ENCODE peak calls at places on chromosomes 7 and 10, in five cellular contexts. One of them, this sample, is unnamed.

GRCh38 chr7:134364619-134365037 is 47.9 kb upstream of the SLC35B4 start:
- DNase-seq in stomach: peak
- DNase-seq in CD8-positive, alpha-beta memory T cell: no peak
- DNase-seq in upper lobe of right lung: no peak
- DNase-seq in activated CD4-positive, alpha-beta T cell treated with anti-CD3 and anti-CD28 coated beads, Interleukin-2, amount 50 U/mL, for 48 hours: no peak
- DNase-seq in this sample: no peak

GRCh38 chr7:36985866-36986402 is 261.6 kb upstream of the AOAH start:
- DNase-seq in upper lobe of right lung: no peak
- DNase-seq in activated CD4-positive, alpha-beta T cell treated with anti-CD3 and anti-CD28 coated beads, Interleukin-2, amount 50 U/mL, for 48 hours: no peak
- DNase-seq in stomach: no peak
- DNase-seq in CD8-positive, alpha-beta memory T cell: no peak
- DNase-seq in this sample: no peak

GRCh38 chr7:148650232-148650858 is 48.4 kb upstream of the CUL1 start:
- DNase-seq in stomach: no peak
- DNase-seq in activated CD4-positive, alpha-beta T cell treated with anti-CD3 and anti-CD28 coated beads, Interleukin-2, amount 50 U/mL, for 48 hours: no peak
- DNase-seq in CD8-positive, alpha-beta memory T cell: no peak
- DNase-seq in upper lobe of right lung: no peak
- DNase-seq in this sample: no peak

GRCh38 chr7:75660566-75661215 is 78.0 kb downstream of the HIP1 start:
- DNase-seq in stomach: no peak
- DNase-seq in activated CD4-positive, alpha-beta T cell treated with anti-CD3 and anti-CD28 coated beads, Interleukin-2, amount 50 U/mL, for 48 hours: no peak
- DNase-seq in upper lobe of right lung: no peak
- DNase-seq in CD8-positive, alpha-beta memory T cell: no peak
- DNase-seq in this sample: no peak

GRCh38 chr10:88879754-88880286 is at the start of gene STAMBPL1:
- DNase-seq in stomach: peak
- DNase-seq in CD8-positive, alpha-beta memory T cell: peak
- DNase-seq in upper lobe of right lung: no peak
- DNase-seq in activated CD4-positive, alpha-beta T cell treated with anti-CD3 and anti-CD28 coated beads, Interleukin-2, amount 50 U/mL, for 48 hours: peak
- DNase-seq in this sample: peak

GRCh38 chr7:136919820-136920219 is 51.4 kb downstream of the CHRM2 start:
- DNase-seq in stomach: no peak
- DNase-seq in activated CD4-positive, alpha-beta T cell treated with anti-CD3 and anti-CD28 coated beads, Interleukin-2, amount 50 U/mL, for 48 hours: no peak
- DNase-seq in upper lobe of right lung: no peak
- DNase-seq in CD8-positive, alpha-beta memory T cell: no peak
- DNase-seq in this sample: no peak

GRCh38 chr10:30172663-30173062 is 113.3 kb upstream of the JCAD start:
- DNase-seq in stomach: no peak
- DNase-seq in activated CD4-positive, alpha-beta T cell treated with anti-CD3 and anti-CD28 coated beads, Interleukin-2, amount 50 U/mL, for 48 hours: no peak
- DNase-seq in CD8-positive, alpha-beta memory T cell: no peak
- DNase-seq in upper lobe of right lung: no peak
- DNase-seq in this sample: no peak

GRCh38 chr10:122181055-122181732 is 89.9 kb upstream of the BTBD16 start:
- DNase-seq in stomach: no peak
- DNase-seq in activated CD4-positive, alpha-beta T cell treated with anti-CD3 and anti-CD28 coated beads, Interleukin-2, amount 50 U/mL, for 48 hours: no peak
- DNase-seq in CD8-positive, alpha-beta memory T cell: no peak
- DNase-seq in upper lobe of right lung: no peak
- DNase-seq in this sample: no peak

GRCh38 chr10:28370107-28370835 is 67.4 kb upstream of the MPP7 start:
- DNase-seq in CD8-positive, alpha-beta memory T cell: no peak
- DNase-seq in activated CD4-positive, alpha-beta T cell treated with anti-CD3 and anti-CD28 coated beads, Interleukin-2, amount 50 U/mL, for 48 hours: no peak
- DNase-seq in upper lobe of right lung: no peak
- DNase-seq in stomach: no peak
- DNase-seq in this sample: no peak

GRCh38 chr7:79553811-79554555 is 100.5 kb upstream of the MAGI2 start:
- DNase-seq in activated CD4-positive, alpha-beta T cell treated with anti-CD3 and anti-CD28 coated beads, Interleukin-2, amount 50 U/mL, for 48 hours: no peak
- DNase-seq in stomach: no peak
- DNase-seq in CD8-positive, alpha-beta memory T cell: no peak
- DNase-seq in upper lobe of right lung: no peak
- DNase-seq in this sample: no peak

GRCh38 chr7:874036-874749 is 2.2 kb upstream of the GET4 start:
- DNase-seq in upper lobe of right lung: no peak
- DNase-seq in activated CD4-positive, alpha-beta T cell treated with anti-CD3 and anti-CD28 coated beads, Interleukin-2, amount 50 U/mL, for 48 hours: no peak
- DNase-seq in stomach: no peak
- DNase-seq in CD8-positive, alpha-beta memory T cell: no peak
- DNase-seq in this sample: no peak

GRCh38 chr10:8437896-8438295 is 383.4 kb downstream of the GATA3 start:
- DNase-seq in CD8-positive, alpha-beta memory T cell: no peak
- DNase-seq in upper lobe of right lung: no peak
- DNase-seq in stomach: no peak
- DNase-seq in activated CD4-positive, alpha-beta T cell treated with anti-CD3 and anti-CD28 coated beads, Interleukin-2, amount 50 U/mL, for 48 hours: no peak
- DNase-seq in this sample: no peak

GRCh38 chr10:66639351-66639750 is 286.5 kb upstream of the LRRTM3 start:
- DNase-seq in upper lobe of right lung: no peak
- DNase-seq in stomach: no peak
- DNase-seq in activated CD4-positive, alpha-beta T cell treated with anti-CD3 and anti-CD28 coated beads, Interleukin-2, amount 50 U/mL, for 48 hours: no peak
- DNase-seq in CD8-positive, alpha-beta memory T cell: no peak
- DNase-seq in this sample: no peak

GRCh38 chr7:19117870-19118608 is 603 bp upstream of the TWIST1 start:
- DNase-seq in activated CD4-positive, alpha-beta T cell treated with anti-CD3 and anti-CD28 coated beads, Interleukin-2, amount 50 U/mL, for 48 hours: no peak
- DNase-seq in upper lobe of right lung: no peak
- DNase-seq in CD8-positive, alpha-beta memory T cell: no peak
- DNase-seq in stomach: no peak
- DNase-seq in this sample: peak

GRCh38 chr7:97971990-97972943 is 17.7 kb downstream of the OCM2 start:
- DNase-seq in activated CD4-positive, alpha-beta T cell treated with anti-CD3 and anti-CD28 coated beads, Interleukin-2, amount 50 U/mL, for 48 hours: peak
- DNase-seq in stomach: peak
- DNase-seq in upper lobe of right lung: peak
- DNase-seq in CD8-positive, alpha-beta memory T cell: peak
- DNase-seq in this sample: peak

GRCh38 chr7:10802526-10802925 is 171.1 kb upstream of the PHF14 start:
- DNase-seq in upper lobe of right lung: no peak
- DNase-seq in CD8-positive, alpha-beta memory T cell: no peak
- DNase-seq in activated CD4-positive, alpha-beta T cell treated with anti-CD3 and anti-CD28 coated beads, Interleukin-2, amount 50 U/mL, for 48 hours: no peak
- DNase-seq in stomach: no peak
- DNase-seq in this sample: no peak

GRCh38 chr7:23074443-23075244 is 30.9 kb upstream of the KLHL7 start:
- DNase-seq in CD8-positive, alpha-beta memory T cell: no peak
- DNase-seq in activated CD4-positive, alpha-beta T cell treated with anti-CD3 and anti-CD28 coated beads, Interleukin-2, amount 50 U/mL, for 48 hours: no peak
- DNase-seq in upper lobe of right lung: no peak
- DNase-seq in stomach: no peak
- DNase-seq in this sample: no peak

GRCh38 chr10:88979153-88979562 is 11.4 kb upstream of the FAS start:
- DNase-seq in CD8-positive, alpha-beta memory T cell: no peak
- DNase-seq in stomach: no peak
- DNase-seq in upper lobe of right lung: no peak
- DNase-seq in activated CD4-positive, alpha-beta T cell treated with anti-CD3 and anti-CD28 coated beads, Interleukin-2, amount 50 U/mL, for 48 hours: no peak
- DNase-seq in this sample: peak

GRCh38 chr10:108598320-108598695 is 1325.0 kb downstream of the XPNPEP1 start:
- DNase-seq in activated CD4-positive, alpha-beta T cell treated with anti-CD3 and anti-CD28 coated beads, Interleukin-2, amount 50 U/mL, for 48 hours: no peak
- DNase-seq in stomach: no peak
- DNase-seq in upper lobe of right lung: no peak
- DNase-seq in CD8-positive, alpha-beta memory T cell: no peak
- DNase-seq in this sample: no peak

GRCh38 chr7:134514663-134515062 is 12.7 kb upstream of the AKR1B10 start:
- DNase-seq in upper lobe of right lung: no peak
- DNase-seq in stomach: no peak
- DNase-seq in activated CD4-positive, alpha-beta T cell treated with anti-CD3 and anti-CD28 coated beads, Interleukin-2, amount 50 U/mL, for 48 hours: no peak
- DNase-seq in CD8-positive, alpha-beta memory T cell: no peak
- DNase-seq in this sample: no peak

GRCh38 chr7:129136887-129137647 is 7.4 kb upstream of the TSPAN33 start:
- DNase-seq in CD8-positive, alpha-beta memory T cell: no peak
- DNase-seq in stomach: no peak
- DNase-seq in activated CD4-positive, alpha-beta T cell treated with anti-CD3 and anti-CD28 coated beads, Interleukin-2, amount 50 U/mL, for 48 hours: no peak
- DNase-seq in upper lobe of right lung: no peak
- DNase-seq in this sample: no peak

GRCh38 chr10:91521444-91521843 is 111.3 kb downstream of the HECTD2 start:
- DNase-seq in stomach: no peak
- DNase-seq in upper lobe of right lung: no peak
- DNase-seq in activated CD4-positive, alpha-beta T cell treated with anti-CD3 and anti-CD28 coated beads, Interleukin-2, amount 50 U/mL, for 48 hours: no peak
- DNase-seq in CD8-positive, alpha-beta memory T cell: no peak
- DNase-seq in this sample: no peak

GRCh38 chr10:3235395-3235794 is 62.8 kb upstream of the PITRM1 start:
- DNase-seq in stomach: no peak
- DNase-seq in CD8-positive, alpha-beta memory T cell: no peak
- DNase-seq in activated CD4-positive, alpha-beta T cell treated with anti-CD3 and anti-CD28 coated beads, Interleukin-2, amount 50 U/mL, for 48 hours: no peak
- DNase-seq in upper lobe of right lung: no peak
- DNase-seq in this sample: no peak

GRCh38 chr7:155963771-155964195 is 151.5 kb upstream of the SHH start:
- DNase-seq in stomach: peak
- DNase-seq in activated CD4-positive, alpha-beta T cell treated with anti-CD3 and anti-CD28 coated beads, Interleukin-2, amount 50 U/mL, for 48 hours: no peak
- DNase-seq in CD8-positive, alpha-beta memory T cell: no peak
- DNase-seq in upper lobe of right lung: no peak
- DNase-seq in this sample: no peak

GRCh38 chr7:100991631-100992030 is 22.3 kb downstream of the MUC12 start:
- DNase-seq in stomach: no peak
- DNase-seq in activated CD4-positive, alpha-beta T cell treated with anti-CD3 and anti-CD28 coated beads, Interleukin-2, amount 50 U/mL, for 48 hours: no peak
- DNase-seq in CD8-positive, alpha-beta memory T cell: no peak
- DNase-seq in upper lobe of right lung: no peak
- DNase-seq in this sample: no peak

GRCh38 chr10:112435013-112435619 is 11.6 kb downstream of the ZDHHC6 start:
- DNase-seq in stomach: no peak
- DNase-seq in activated CD4-positive, alpha-beta T cell treated with anti-CD3 and anti-CD28 coated beads, Interleukin-2, amount 50 U/mL, for 48 hours: no peak
- DNase-seq in upper lobe of right lung: no peak
- DNase-seq in CD8-positive, alpha-beta memory T cell: no peak
- DNase-seq in this sample: no peak

GRCh38 chr7:73830618-73830871 is 251 bp upstream of the CLDN4 start:
- DNase-seq in activated CD4-positive, alpha-beta T cell treated with anti-CD3 and anti-CD28 coated beads, Interleukin-2, amount 50 U/mL, for 48 hours: no peak
- DNase-seq in stomach: no peak
- DNase-seq in CD8-positive, alpha-beta memory T cell: no peak
- DNase-seq in upper lobe of right lung: no peak
- DNase-seq in this sample: no peak

GRCh38 chr7:151888079-151888673 is 11.3 kb upstream of the PRKAG2 start:
- DNase-seq in upper lobe of right lung: no peak
- DNase-seq in activated CD4-positive, alpha-beta T cell treated with anti-CD3 and anti-CD28 coated beads, Interleukin-2, amount 50 U/mL, for 48 hours: no peak
- DNase-seq in stomach: no peak
- DNase-seq in CD8-positive, alpha-beta memory T cell: no peak
- DNase-seq in this sample: no peak

GRCh38 chr7:154913645-154914579 is 89.0 kb downstream of the PAXIP1 start:
- DNase-seq in CD8-positive, alpha-beta memory T cell: peak
- DNase-seq in stomach: peak
- DNase-seq in activated CD4-positive, alpha-beta T cell treated with anti-CD3 and anti-CD28 coated beads, Interleukin-2, amount 50 U/mL, for 48 hours: peak
- DNase-seq in upper lobe of right lung: peak
- DNase-seq in this sample: peak

GRCh38 chr7:28479507-28479947 is 67.2 kb downstream of the CREB5 start:
- DNase-seq in stomach: no peak
- DNase-seq in activated CD4-positive, alpha-beta T cell treated with anti-CD3 and anti-CD28 coated beads, Interleukin-2, amount 50 U/mL, for 48 hours: no peak
- DNase-seq in upper lobe of right lung: no peak
- DNase-seq in CD8-positive, alpha-beta memory T cell: no peak
- DNase-seq in this sample: no peak

GRCh38 chr10:98340946-98341345 is 73.0 kb upstream of the LOXL4 start:
- DNase-seq in activated CD4-positive, alpha-beta T cell treated with anti-CD3 and anti-CD28 coated beads, Interleukin-2, amount 50 U/mL, for 48 hours: no peak
- DNase-seq in upper lobe of right lung: no peak
- DNase-seq in stomach: no peak
- DNase-seq in CD8-positive, alpha-beta memory T cell: no peak
- DNase-seq in this sample: no peak

GRCh38 chr10:78319371-78319770 is 285.7 kb downstream of the RPS24 start:
- DNase-seq in stomach: no peak
- DNase-seq in upper lobe of right lung: no peak
- DNase-seq in CD8-positive, alpha-beta memory T cell: no peak
- DNase-seq in activated CD4-positive, alpha-beta T cell treated with anti-CD3 and anti-CD28 coated beads, Interleukin-2, amount 50 U/mL, for 48 hours: no peak
- DNase-seq in this sample: peak

This sample was measured in sciatic nerve.